ENCODE peak calls at places on chromosome 11, in six cellular contexts. One of them, this sample, is unnamed.

GRCh38 chr11:69939551-69940245 is 120.5 kb upstream of the FGF3 start:
- DNase-seq in endothelial cell of umbilical vein: peak; percentile 36
- DNase-seq in ovary: peak; percentile 78
- DNase-seq in brain microvascular endothelial cell: peak; percentile 80
- DNase-seq in mammary epithelial cell: no peak
- DNase-seq in foreskin keratinocyte: no peak
- DNase-seq in this sample: peak; percentile 70

GRCh38 chr11:78653294-78653909 is 78.7 kb upstream of the NARS2 start:
- DNase-seq in endothelial cell of umbilical vein: no peak
- DNase-seq in ovary: no peak
- DNase-seq in brain microvascular endothelial cell: no peak
- DNase-seq in mammary epithelial cell: no peak
- DNase-seq in foreskin keratinocyte: no peak
- DNase-seq in this sample: no peak

GRCh38 chr11:33930317-33931021 is 38.6 kb upstream of the LMO2 start:
- DNase-seq in endothelial cell of umbilical vein: peak; percentile 98
- DNase-seq in ovary: peak; percentile 40
- DNase-seq in brain microvascular endothelial cell: no peak
- DNase-seq in mammary epithelial cell: no peak
- DNase-seq in foreskin keratinocyte: no peak
- DNase-seq in this sample: peak; percentile 46

GRCh38 chr11:35038211-35038930 is 100.6 kb upstream of the CD44 start:
- DNase-seq in endothelial cell of umbilical vein: no peak
- DNase-seq in ovary: no peak
- DNase-seq in brain microvascular endothelial cell: no peak
- DNase-seq in mammary epithelial cell: no peak
- DNase-seq in foreskin keratinocyte: no peak
- DNase-seq in this sample: no peak

GRCh38 chr11:130204703-130205095 is 45.1 kb downstream of the ST14 start:
- DNase-seq in endothelial cell of umbilical vein: no peak
- DNase-seq in ovary: no peak
- DNase-seq in brain microvascular endothelial cell: no peak
- DNase-seq in mammary epithelial cell: no peak
- DNase-seq in foreskin keratinocyte: no peak
- DNase-seq in this sample: no peak

GRCh38 chr11:96113100-96113710 is 189.3 kb upstream of the MTMR2 start:
- DNase-seq in endothelial cell of umbilical vein: peak; percentile 82
- DNase-seq in ovary: no peak
- DNase-seq in brain microvascular endothelial cell: no peak
- DNase-seq in mammary epithelial cell: no peak
- DNase-seq in foreskin keratinocyte: no peak
- DNase-seq in this sample: peak; percentile 72

GRCh38 chr11:76787911-76788596 is 4.9 kb downstream of the TSKU start:
- DNase-seq in endothelial cell of umbilical vein: no peak
- DNase-seq in ovary: peak; percentile 77
- DNase-seq in brain microvascular endothelial cell: no peak
- DNase-seq in mammary epithelial cell: peak; percentile 85
- DNase-seq in foreskin keratinocyte: peak; percentile 57
- DNase-seq in this sample: no peak

GRCh38 chr11:29200776-29201574 is 815.9 kb downstream of the KCNA4 start:
- DNase-seq in endothelial cell of umbilical vein: no peak
- DNase-seq in ovary: no peak
- DNase-seq in brain microvascular endothelial cell: no peak
- DNase-seq in mammary epithelial cell: peak; percentile 36
- DNase-seq in foreskin keratinocyte: no peak
- DNase-seq in this sample: no peak

GRCh38 chr11:126647735-126648134 is 292.2 kb downstream of the ST3GAL4 start:
- DNase-seq in endothelial cell of umbilical vein: no peak
- DNase-seq in ovary: no peak
- DNase-seq in brain microvascular endothelial cell: peak; percentile 74
- DNase-seq in mammary epithelial cell: peak; percentile 92
- DNase-seq in foreskin keratinocyte: peak; percentile 85
- DNase-seq in this sample: peak; percentile 88

GRCh38 chr11:12981879-12982531 is 27.1 kb upstream of the RASSF10 start:
- DNase-seq in endothelial cell of umbilical vein: no peak
- DNase-seq in ovary: no peak
- DNase-seq in brain microvascular endothelial cell: no peak
- DNase-seq in mammary epithelial cell: peak; percentile 49
- DNase-seq in foreskin keratinocyte: peak; percentile 16
- DNase-seq in this sample: no peak
- TF ChIP-seq CTCF in endothelial cell of umbilical vein: no peak
- TF ChIP-seq CTCF in ovary: no peak
- TF ChIP-seq CTCF in brain microvascular endothelial cell: peak; percentile 19
- TF ChIP-seq CTCF in mammary epithelial cell: peak; percentile 8
- TF ChIP-seq CTCF in foreskin keratinocyte: peak; percentile 9
- TF ChIP-seq CTCF in this sample: no peak

DNA sequence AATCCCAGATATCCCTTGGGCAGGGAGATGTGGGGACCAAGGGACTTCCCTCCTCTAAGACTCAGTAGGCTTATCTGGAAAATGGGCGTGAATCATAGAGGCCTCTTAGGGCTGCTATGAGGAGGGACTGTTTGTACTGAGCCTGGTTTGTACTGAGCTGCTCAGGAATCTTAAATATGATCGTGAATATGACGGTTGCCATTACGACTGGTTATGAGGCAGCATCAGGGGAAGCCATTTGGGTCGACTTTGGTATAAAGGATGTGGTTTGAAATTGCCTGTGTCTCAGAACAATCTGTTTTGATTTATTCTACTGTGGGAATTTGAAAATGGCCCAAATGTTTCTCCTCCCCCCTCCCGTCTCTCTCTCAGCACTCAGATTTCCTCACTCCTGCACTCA is 20.6 kb downstream of the TSPAN18 start:
- DNase-seq in endothelial cell of umbilical vein: no peak
- DNase-seq in ovary: no peak
- DNase-seq in brain microvascular endothelial cell: no peak
- DNase-seq in mammary epithelial cell: no peak
- DNase-seq in foreskin keratinocyte: no peak
- DNase-seq in this sample: peak; percentile 29
- H3K27ac ChIP-seq in endothelial cell of umbilical vein: no peak overlapping the region
- H3K27ac ChIP-seq in ovary: no peak overlapping the region
- H3K27ac ChIP-seq in brain microvascular endothelial cell: no peak overlapping the region
- H3K27ac ChIP-seq in mammary epithelial cell: no peak overlapping the region
- H3K27ac ChIP-seq in foreskin keratinocyte: no peak overlapping the region
- H3K27ac ChIP-seq in this sample: no peak overlapping the region

DNA sequence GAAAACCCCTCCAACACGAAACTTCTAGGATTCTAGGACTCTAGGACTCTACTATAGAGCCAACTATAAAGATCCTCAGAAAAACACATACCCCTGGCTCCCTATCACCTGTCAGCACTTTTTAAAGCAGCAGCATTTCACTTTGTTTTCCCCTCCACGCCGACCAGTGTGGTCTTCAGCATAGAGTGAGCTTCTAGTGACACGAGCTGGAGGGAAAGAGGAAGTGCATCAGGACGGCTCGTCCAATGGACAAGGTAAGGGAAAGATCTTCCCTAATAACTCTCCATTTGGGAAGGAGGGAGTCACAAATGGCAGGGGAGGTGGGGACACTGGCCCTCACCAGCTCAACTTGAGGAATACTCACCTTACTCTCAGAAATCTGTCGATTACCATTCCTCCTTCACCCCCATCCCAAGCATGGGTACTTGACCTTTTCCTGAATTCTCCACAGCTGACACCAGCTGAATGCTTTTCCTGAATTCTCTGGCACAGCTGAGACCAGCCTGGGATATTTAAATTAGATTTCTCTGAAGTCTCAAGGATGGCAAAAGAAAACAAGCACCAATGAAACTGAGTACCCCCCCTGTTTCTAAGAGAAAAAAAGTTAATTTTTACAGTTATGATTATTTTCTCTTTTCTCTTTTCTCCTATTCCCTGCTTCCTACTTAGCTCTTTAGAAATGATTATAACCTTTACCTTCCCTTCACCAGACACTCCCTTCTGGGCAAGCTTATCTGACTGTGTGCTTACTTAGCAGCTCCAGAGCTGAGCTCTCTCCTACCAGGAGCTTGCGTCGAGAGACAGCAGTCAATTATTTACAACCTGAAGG is 33.3 kb upstream of the NNMT start:
- DNase-seq in endothelial cell of umbilical vein: peak; percentile 55
- DNase-seq in ovary: no peak
- DNase-seq in brain microvascular endothelial cell: peak; percentile 52
- DNase-seq in mammary epithelial cell: peak; percentile 33
- DNase-seq in foreskin keratinocyte: no peak
- DNase-seq in this sample: peak; percentile 26
- TF ChIP-seq CTCF in endothelial cell of umbilical vein: peak; percentile 73
- TF ChIP-seq CTCF in ovary: peak; percentile 17
- TF ChIP-seq CTCF in brain microvascular endothelial cell: peak; percentile 88
- TF ChIP-seq CTCF in mammary epithelial cell: peak; percentile 76
- TF ChIP-seq CTCF in foreskin keratinocyte: peak; percentile 70
- TF ChIP-seq CTCF in this sample: peak; percentile 77

GRCh38 chr11:132450631-132451030 is 1080.2 kb downstream of the NTM start:
- DNase-seq in endothelial cell of umbilical vein: no peak
- DNase-seq in ovary: no peak
- DNase-seq in brain microvascular endothelial cell: no peak
- DNase-seq in mammary epithelial cell: no peak
- DNase-seq in foreskin keratinocyte: no peak
- DNase-seq in this sample: no peak
- H3K27ac ChIP-seq in endothelial cell of umbilical vein: no peak overlapping the region
- H3K27ac ChIP-seq in ovary: no peak overlapping the region
- H3K27ac ChIP-seq in brain microvascular endothelial cell: no peak overlapping the region
- H3K27ac ChIP-seq in mammary epithelial cell: no peak overlapping the region
- H3K27ac ChIP-seq in foreskin keratinocyte: no peak overlapping the region
- H3K27ac ChIP-seq in this sample: no peak overlapping the region